ENCODE peak calls at places on chromosomes 12 and 14, in five cellular contexts. Y, R, A, S and T are unnamed samples.
A peak's percentile ranks its signal among the peaks of the same experiment; 100 is the strongest.

GRCh38 chr12:12954361-12954760 is 2.4 kb upstream of the GPRC5D start:
- DNase-seq in Y (no peak), R (no peak), S (no peak), A (peak; percentile 46), T (no peak)

GRCh38 chr12:1496162-1496925 is 98.0 kb downstream of the FBXL14 start:
- DNase-seq in Y (no peak), R (no peak), S (no peak), A (peak; percentile 74), T (peak; percentile 27)

GRCh38 chr12:47124451-47124850 is 44.7 kb upstream of the AMIGO2 start:
- DNase-seq in Y (no peak), S (no peak), R (no peak), A (peak; percentile 50), T (no peak)

GRCh38 chr12:75705749-75706719 is 194.6 kb upstream of the KRR1 start:
- DNase-seq in Y (no peak), S (no peak), R (no peak), A (peak; percentile 76), T (peak; percentile 93)

GRCh38 chr12:27463826-27464554 is 17.5 kb downstream of the SMCO2 start:
- DNase-seq in Y (no peak), S (no peak), A (peak; percentile 80), R (no peak), T (peak; percentile 37)

GRCh38 chr14:58607131-58607531 is 30.6 kb upstream of the DACT1 start:
- DNase-seq in A (no peak), Y (no peak), S (no peak), R (no peak), T (no peak)

GRCh38 chr12:105444050-105444808 is 113.7 kb downstream of the C12orf75 start:
- DNase-seq in R (no peak), Y (no peak), A (no peak), S (no peak), T (peak; percentile 55)

GRCh38 chr12:41663487-41664258 is 475.6 kb downstream of the PDZRN4 start:
- DNase-seq in Y (no peak), S (no peak), A (peak; percentile 29), R (no peak), T (peak; percentile 39)

GRCh38 chr12:111359231-111359913 is 9.5 kb downstream of the PHETA1 start:
- DNase-seq in A (peak; percentile 17), R (peak; percentile 59), S (no peak), Y (no peak), T (peak; percentile 61)

GRCh38 chr12:114850853-114851252 is 166.9 kb upstream of the TBX3 start:
- DNase-seq in Y (no peak), S (no peak), A (no peak), R (no peak), T (no peak)

GRCh38 chr12:3491938-3492867 is 1.2 kb downstream of the PRMT8 start:
- DNase-seq in R (peak; percentile 21), A (peak; percentile 74), S (peak; percentile 15), Y (peak; percentile 51), T (peak; percentile 36)

GRCh38 chr12:120241561-120242274 is 23.8 kb downstream of the PXN start:
- DNase-seq in Y (no peak), S (no peak), A (no peak), R (no peak), T (no peak)

GRCh38 chr14:31884776-31885379 is 192.2 kb upstream of the ARHGAP5 start:
- DNase-seq in Y (no peak), A (peak; percentile 71), S (no peak), R (no peak), T (peak; percentile 68)

GRCh38 chr14:81710232-81710845 is 176.7 kb upstream of the SEL1L start:
- DNase-seq in S (no peak), Y (no peak), A (peak; percentile 31), R (no peak), T (peak; percentile 3)

GRCh38 chr12:82781288-82782078 is 94.8 kb downstream of the TMTC2 start:
- DNase-seq in R (no peak), S (no peak), A (no peak), Y (no peak), T (no peak)